ENCODE peak calls at places on chromosome 13, in eight cellular contexts. X, V, A, W, K, B, Q and Y are unnamed samples.

GRCh38 chr13:51599444-51600176 is 15.3 kb downstream of the WDFY2 start:
- DNase-seq in X (no peak), V (no peak), A (no peak), W (no peak), K (no peak), B (no peak), Q (no peak), Y (no peak)

GRCh38 chr13:79710376-79710775 is 229.4 kb downstream of the NDFIP2 start:
- DNase-seq in X (no peak), V (peak), A (peak), W (no peak), K (no peak), B (peak), Q (peak), Y (peak)

GRCh38 chr13:78772933-78773332 is 114.0 kb upstream of the OBI1 start:
- DNase-seq in X (no peak), V (no peak), A (no peak), W (no peak), K (no peak), B (no peak), Q (no peak), Y (no peak)

GRCh38 chr13:101121608-101122007 is 294.7 kb downstream of the NALCN start:
- DNase-seq in X (no peak), V (no peak), A (no peak), W (no peak), K (peak), B (no peak), Q (no peak), Y (no peak)

GRCh38 chr13:79805317-79805716 is 324.4 kb downstream of the NDFIP2 start:
- DNase-seq in X (no peak), V (no peak), A (no peak), W (no peak), K (peak), B (no peak), Q (no peak), Y (no peak)

GRCh38 chr13:39612023-39612637 is 9.1 kb upstream of the LHFPL6 start:
- DNase-seq in X (peak), V (peak), A (peak), W (no peak), K (peak), B (peak), Q (peak), Y (peak)

GRCh38 chr13:65834897-65835296 is 1395.2 kb downstream of the PCDH9 start:
- DNase-seq in X (no peak), V (peak), A (no peak), W (no peak), K (no peak), B (no peak), Q (no peak), Y (no peak)

GRCh38 chr13:97724450-97724849 is 229.0 kb upstream of the IPO5 start:
- DNase-seq in X (no peak), V (no peak), A (no peak), W (no peak), K (no peak), B (no peak), Q (peak), Y (no peak)

GRCh38 chr13:108643646-108644353 is 14.4 kb downstream of the MYO16 start:
- DNase-seq in X (no peak), V (no peak), A (no peak), W (no peak), K (no peak), B (no peak), Q (no peak), Y (no peak)

GRCh38 chr13:113724780-113725315 is 34.2 kb upstream of the TMEM255B start:
- DNase-seq in X (peak), V (peak), A (peak), W (peak), K (peak), B (peak), Q (peak), Y (peak)

DNA sequence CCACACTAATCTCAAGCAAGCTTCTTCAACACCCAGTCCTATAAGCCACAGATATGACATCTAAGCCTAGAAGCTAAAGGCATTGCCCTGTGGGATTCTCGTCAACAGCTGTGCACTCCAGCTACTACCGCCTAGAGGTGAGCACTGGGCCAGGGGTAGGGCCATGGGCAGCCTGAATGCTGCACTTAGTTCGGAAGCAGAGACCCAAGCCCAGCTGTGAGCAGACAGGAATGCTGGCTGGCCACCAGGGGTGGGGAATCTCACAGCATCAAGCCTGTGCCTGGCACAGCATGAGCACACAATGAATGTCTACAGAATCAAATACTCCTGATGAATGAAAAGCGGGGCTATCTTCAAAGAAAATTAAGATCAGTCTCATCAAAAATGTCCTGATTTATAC is 167.5 kb upstream of the UBL3 start:
- DNase-seq in X (peak), V (no peak), A (no peak), W (no peak), K (peak), B (no peak), Q (no peak), Y (peak)
- TF ChIP-seq CTCF in X (no peak), V (no peak), A (no peak), W (no peak), K (peak), B (no peak), Q (no peak), Y (no peak)

DNA sequence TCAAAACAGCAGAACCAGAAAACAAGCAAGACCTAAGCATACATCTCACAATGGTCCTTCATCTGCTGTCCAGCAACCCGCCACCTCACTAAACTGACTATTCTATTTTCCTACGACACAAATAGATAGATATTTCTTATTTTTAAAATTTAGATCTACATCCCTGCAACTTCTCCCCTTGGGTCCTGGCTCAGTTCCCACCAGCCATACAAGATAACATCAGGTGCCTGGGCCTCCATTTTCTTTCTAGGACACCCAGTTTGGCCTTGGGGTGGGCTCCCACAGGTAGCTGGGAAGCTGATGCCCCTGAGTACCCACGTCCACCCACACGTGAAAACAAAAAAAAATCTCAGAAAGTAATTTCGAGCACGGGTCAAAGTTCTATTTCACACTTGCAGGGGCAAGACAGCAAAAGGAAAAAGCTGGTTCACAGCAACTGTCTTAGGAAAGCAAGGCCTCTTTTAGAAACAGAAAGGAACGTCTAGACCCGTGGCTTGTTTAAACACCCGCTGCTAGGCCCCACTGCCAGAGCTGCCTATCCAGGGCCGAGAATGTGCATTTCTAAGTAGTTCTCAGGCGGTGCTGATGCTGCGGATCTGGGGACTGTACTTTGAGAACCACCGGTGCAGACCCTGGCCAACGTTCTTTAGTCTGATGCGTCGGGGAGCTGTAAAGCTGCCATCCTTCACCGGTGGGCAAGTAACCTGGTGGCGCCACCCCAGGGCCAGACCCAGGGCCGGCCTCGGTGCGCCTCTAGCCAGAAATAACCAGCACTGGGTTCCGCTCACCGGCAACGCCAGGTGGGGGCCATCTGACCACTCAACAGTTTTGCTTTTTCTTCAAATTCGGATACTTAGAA is 47.3 kb downstream of the TGDS start:
- DNase-seq in X (peak), V (peak), A (no peak), W (peak), K (peak), B (peak), Q (no peak), Y (peak)
- TF ChIP-seq CTCF in X (no peak), V (no peak), A (peak), W (peak), K (peak), B (no peak), Q (no peak), Y (peak)

GRCh38 chr13:49503951-49504350 is 8.2 kb downstream of the PHF11 start:
- DNase-seq in X (no peak), V (peak), A (no peak), W (no peak), K (no peak), B (peak), Q (no peak), Y (no peak)

GRCh38 chr13:49497272-49497671 is 1.5 kb downstream of the PHF11 start:
- DNase-seq in X (no peak), V (peak), A (no peak), W (no peak), K (no peak), B (no peak), Q (no peak), Y (no peak)

GRCh38 chr13:49499889-49500660 is 4.3 kb downstream of the PHF11 start:
- DNase-seq in X (no peak), V (peak), A (peak), W (no peak), K (no peak), B (peak), Q (peak), Y (no peak)

GRCh38 chr13:49498211-49498610 is 2.5 kb downstream of the PHF11 start:
- DNase-seq in X (no peak), V (peak), A (no peak), W (no peak), K (no peak), B (no peak), Q (no peak), Y (no peak)

GRCh38 chr13:49502954-49503353 is 7.2 kb downstream of the PHF11 start:
- DNase-seq in X (no peak), V (peak), A (no peak), W (no peak), K (no peak), B (peak), Q (no peak), Y (peak)
- TF ChIP-seq CTCF in X (no peak), V (no peak), A (no peak), W (no peak), K (no peak), B (no peak), Q (no peak), Y (no peak)

GRCh38 chr13:48068036-48068435 is 26.9 kb downstream of the MED4 start:
- DNase-seq in X (no peak), V (no peak), A (no peak), W (no peak), K (no peak), B (no peak), Q (no peak), Y (no peak)
- TF ChIP-seq CTCF in X (no peak), V (no peak), A (no peak), W (no peak), K (no peak), B (no peak), Q (no peak), Y (no peak)

GRCh38 chr13:70792121-70792520 is 683.9 kb upstream of the KLHL1 start:
- DNase-seq in X (no peak), V (no peak), A (no peak), W (no peak), K (peak), B (no peak), Q (no peak), Y (no peak)
- TF ChIP-seq CTCF in X (peak), V (no peak), A (peak), W (no peak), K (peak), B (no peak), Q (no peak), Y (no peak)

GRCh38 chr13:27794075-27794691 is 1.9 kb downstream of the GSX1 start:
- DNase-seq in X (no peak), V (no peak), A (no peak), W (no peak), K (no peak), B (no peak), Q (no peak), Y (no peak)

GRCh38 chr13:27796544-27797227 is 4.4 kb downstream of the GSX1 start:
- DNase-seq in X (no peak), V (no peak), A (no peak), W (no peak), K (no peak), B (no peak), Q (no peak), Y (no peak)

GRCh38 chr13:27794921-27795717 is 2.8 kb downstream of the GSX1 start:
- DNase-seq in X (no peak), V (no peak), A (no peak), W (no peak), K (peak), B (no peak), Q (no peak), Y (no peak)

GRCh38 chr13:27795718-27796019 is 3.4 kb downstream of the GSX1 start:
- DNase-seq in X (peak), V (no peak), A (no peak), W (no peak), K (no peak), B (no peak), Q (no peak), Y (no peak)

GRCh38 chr13:27797228-27797624 is 4.9 kb downstream of the GSX1 start:
- DNase-seq in X (peak), V (peak), A (peak), W (no peak), K (peak), B (peak), Q (peak), Y (peak)
- TF ChIP-seq CTCF in X (peak), V (no peak), A (peak), W (no peak), K (peak), B (peak), Q (peak), Y (peak)

GRCh38 chr13:106548064-106548696 is 12.7 kb upstream of the EFNB2 start:
- DNase-seq in X (no peak), V (peak), A (no peak), W (no peak), K (no peak), B (no peak), Q (no peak), Y (no peak)

GRCh38 chr13:106555631-106556328 is 12.2 kb downstream of the ARGLU1 start:
- DNase-seq in X (no peak), V (peak), A (no peak), W (no peak), K (no peak), B (no peak), Q (no peak), Y (peak)

DNA sequence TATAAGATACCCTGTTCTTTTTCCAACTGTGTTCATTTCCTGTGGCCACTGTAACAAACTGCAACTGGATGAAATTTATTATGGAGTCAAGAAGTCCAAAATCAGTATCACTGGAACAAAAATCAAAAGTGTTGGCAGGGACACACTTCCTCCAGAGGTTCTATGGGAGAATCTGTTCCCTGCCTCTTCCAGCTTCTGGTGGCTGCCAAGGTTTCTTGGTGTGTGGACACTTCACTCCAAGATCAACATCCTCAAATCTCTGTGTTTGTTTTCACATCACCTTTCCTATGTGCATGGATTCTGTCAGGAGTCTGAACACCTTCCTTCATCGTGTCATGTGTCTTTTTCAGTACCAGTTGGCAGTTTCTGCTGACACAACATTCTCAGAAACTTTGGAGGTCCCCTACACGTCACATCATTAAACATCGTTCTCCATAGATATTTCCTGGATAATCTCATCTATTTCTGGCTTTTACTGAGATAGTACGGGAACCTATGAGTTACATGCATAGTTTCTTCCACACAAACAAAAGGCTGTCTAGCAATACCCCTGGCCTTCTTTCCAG is 15.2 kb upstream of the EFNB2 start:
- DNase-seq in X (no peak), V (no peak), A (no peak), W (no peak), K (no peak), B (no peak), Q (no peak), Y (no peak)
- TF ChIP-seq CTCF in X (no peak), V (no peak), A (no peak), W (no peak), K (no peak), B (no peak), Q (no peak), Y (no peak)

GRCh38 chr13:112010714-112011113 is 56.2 kb upstream of the SOX1 start:
- DNase-seq in X (no peak), V (no peak), A (no peak), W (no peak), K (no peak), B (no peak), Q (no peak), Y (no peak)

GRCh38 chr13:112013665-112014064 is 53.3 kb upstream of the SOX1 start:
- DNase-seq in X (no peak), V (no peak), A (no peak), W (no peak), K (no peak), B (no peak), Q (no peak), Y (no peak)

GRCh38 chr13:112012705-112013085 is 54.3 kb upstream of the SOX1 start:
- DNase-seq in X (no peak), V (no peak), A (no peak), W (no peak), K (no peak), B (no peak), Q (no peak), Y (no peak)

GRCh38 chr13:112014857-112015256 is 52.1 kb upstream of the SOX1 start:
- DNase-seq in X (no peak), V (no peak), A (no peak), W (no peak), K (no peak), B (no peak), Q (no peak), Y (peak)

DNA sequence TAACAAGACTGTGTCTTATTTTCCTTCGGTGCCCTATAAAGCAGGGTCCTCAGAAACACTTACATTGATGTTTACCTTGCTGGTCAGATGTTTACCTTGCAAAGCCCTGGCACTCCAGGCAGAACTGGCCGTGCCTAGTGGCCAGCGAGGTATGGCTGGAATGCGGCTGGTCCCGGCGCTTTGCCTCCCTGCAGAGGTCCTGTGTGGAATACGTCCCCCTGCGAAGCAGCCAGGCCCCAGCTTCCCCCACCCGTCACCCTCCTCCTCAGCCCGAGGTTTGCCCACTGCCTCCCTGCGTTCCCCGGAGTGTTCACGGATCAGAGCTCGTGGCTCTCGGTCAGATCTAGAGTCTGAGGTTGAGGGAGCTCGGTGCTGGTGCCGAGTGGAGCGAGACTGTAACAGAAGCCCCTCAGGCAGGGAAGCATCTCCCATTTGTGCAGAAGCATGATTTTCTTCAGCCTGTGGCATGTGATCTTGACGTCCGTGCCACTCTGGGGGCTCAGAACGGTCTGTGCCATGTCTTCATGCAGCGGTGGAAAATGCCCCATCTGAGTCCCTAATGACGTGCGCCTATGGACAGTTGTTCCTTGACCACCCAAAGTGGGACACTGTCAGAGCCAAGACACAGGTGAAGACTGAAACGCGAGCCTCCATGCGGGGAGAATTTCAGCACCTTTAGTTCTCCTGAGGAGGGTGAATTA is 54.8 kb upstream of the SOX1 start:
- DNase-seq in X (no peak), V (no peak), A (no peak), W (peak), K (peak), B (no peak), Q (no peak), Y (no peak)
- TF ChIP-seq CTCF in X (no peak), V (no peak), A (no peak), W (no peak), K (no peak), B (no peak), Q (no peak), Y (no peak)